ENCODE peak calls at places on chromosome 20, in six cellular contexts. One of them, this sample, is unnamed.
A peak's percentile ranks its signal among the peaks of the same experiment; 100 is the strongest.

GRCh38 chr20:37543828-37544227 is 16.2 kb upstream of the BLCAP start:
- DNase-seq in RWPE2: peak; percentile 59
- DNase-seq in naive thymus-derived CD4-positive, alpha-beta T cell: no peak
- DNase-seq in cardiac muscle cell: no peak
- DNase-seq in body of pancreas: no peak
- DNase-seq in SJSA1: peak; percentile 17
- DNase-seq in this sample: no peak

GRCh38 chr20:40192083-40192482 is 497.0 kb downstream of the MAFB start:
- DNase-seq in RWPE2: no peak
- DNase-seq in naive thymus-derived CD4-positive, alpha-beta T cell: no peak
- DNase-seq in cardiac muscle cell: no peak
- DNase-seq in body of pancreas: no peak
- DNase-seq in SJSA1: no peak
- DNase-seq in this sample: no peak

GRCh38 chr20:58235010-58235409 is 6.6 kb upstream of the ANKRD60 start:
- DNase-seq in RWPE2: no peak
- DNase-seq in naive thymus-derived CD4-positive, alpha-beta T cell: no peak
- DNase-seq in cardiac muscle cell: no peak
- DNase-seq in body of pancreas: no peak
- DNase-seq in SJSA1: no peak
- DNase-seq in this sample: no peak

GRCh38 chr20:13221313-13221672 is 219 bp downstream of the ISM1 start:
- DNase-seq in RWPE2: no peak
- DNase-seq in naive thymus-derived CD4-positive, alpha-beta T cell: no peak
- DNase-seq in cardiac muscle cell: no peak
- DNase-seq in body of pancreas: no peak
- DNase-seq in SJSA1: no peak
- DNase-seq in this sample: no peak

GRCh38 chr20:63619505-63619904 is 7.4 kb downstream of the GMEB2 start:
- DNase-seq in RWPE2: peak; percentile 74
- DNase-seq in naive thymus-derived CD4-positive, alpha-beta T cell: no peak
- DNase-seq in cardiac muscle cell: no peak
- DNase-seq in body of pancreas: no peak
- DNase-seq in SJSA1: no peak
- DNase-seq in this sample: no peak

GRCh38 chr20:53574259-53574789 is 19.3 kb downstream of the ZNF217 start:
- DNase-seq in RWPE2: no peak
- DNase-seq in naive thymus-derived CD4-positive, alpha-beta T cell: no peak
- DNase-seq in cardiac muscle cell: no peak
- DNase-seq in body of pancreas: no peak
- DNase-seq in SJSA1: no peak
- DNase-seq in this sample: no peak

GRCh38 chr20:62776692-62777527 is 19.4 kb upstream of the MRGBP start:
- DNase-seq in RWPE2: no peak
- DNase-seq in naive thymus-derived CD4-positive, alpha-beta T cell: no peak
- DNase-seq in cardiac muscle cell: no peak
- DNase-seq in body of pancreas: peak; percentile 45
- DNase-seq in SJSA1: no peak
- DNase-seq in this sample: peak; percentile 90

GRCh38 chr20:63290677-63291472 is 2.1 kb upstream of the COL20A1 start:
- DNase-seq in RWPE2: peak; percentile 78
- DNase-seq in naive thymus-derived CD4-positive, alpha-beta T cell: peak; percentile 59
- DNase-seq in cardiac muscle cell: peak; percentile 58
- DNase-seq in body of pancreas: peak; percentile 67
- DNase-seq in SJSA1: no peak
- DNase-seq in this sample: peak; percentile 30

GRCh38 chr20:18727032-18727508 is 86.5 kb upstream of the SCP2D1 start:
- DNase-seq in RWPE2: no peak
- DNase-seq in naive thymus-derived CD4-positive, alpha-beta T cell: no peak
- DNase-seq in cardiac muscle cell: no peak
- DNase-seq in body of pancreas: no peak
- DNase-seq in SJSA1: no peak
- DNase-seq in this sample: peak; percentile 64

GRCh38 chr20:17557675-17558006 is 12.2 kb upstream of the DSTN start:
- DNase-seq in RWPE2: no peak
- DNase-seq in naive thymus-derived CD4-positive, alpha-beta T cell: no peak
- DNase-seq in cardiac muscle cell: no peak
- DNase-seq in body of pancreas: peak; percentile 35
- DNase-seq in SJSA1: no peak
- DNase-seq in this sample: peak; percentile 52

GRCh38 chr20:60070791-60071190 is 112.6 kb downstream of the CDH26 start:
- DNase-seq in RWPE2: peak; percentile 75
- DNase-seq in naive thymus-derived CD4-positive, alpha-beta T cell: no peak
- DNase-seq in cardiac muscle cell: no peak
- DNase-seq in body of pancreas: no peak
- DNase-seq in SJSA1: no peak
- DNase-seq in this sample: no peak

GRCh38 chr20:36861875-36862801 is 13.8 kb upstream of the TLDC2 start:
- DNase-seq in RWPE2: peak; percentile 100
- DNase-seq in naive thymus-derived CD4-positive, alpha-beta T cell: no peak
- DNase-seq in cardiac muscle cell: peak; percentile 35
- DNase-seq in body of pancreas: peak; percentile 48
- DNase-seq in SJSA1: peak; percentile 94
- DNase-seq in this sample: no peak

GRCh38 chr20:51560550-51561307 is 18.2 kb upstream of the NFATC2 start:
- DNase-seq in RWPE2: no peak
- DNase-seq in naive thymus-derived CD4-positive, alpha-beta T cell: no peak
- DNase-seq in cardiac muscle cell: no peak
- DNase-seq in body of pancreas: no peak
- DNase-seq in SJSA1: no peak
- DNase-seq in this sample: no peak

GRCh38 chr20:40643891-40644290 is 45.1 kb downstream of the MAFB start:
- DNase-seq in RWPE2: no peak
- DNase-seq in naive thymus-derived CD4-positive, alpha-beta T cell: no peak
- DNase-seq in cardiac muscle cell: no peak
- DNase-seq in body of pancreas: no peak
- DNase-seq in SJSA1: no peak
- DNase-seq in this sample: no peak

GRCh38 chr20:3749689-3750639 is 17.5 kb downstream of the HSPA12B start:
- DNase-seq in RWPE2: no peak
- DNase-seq in naive thymus-derived CD4-positive, alpha-beta T cell: no peak
- DNase-seq in cardiac muscle cell: peak; percentile 63
- DNase-seq in body of pancreas: peak; percentile 58
- DNase-seq in SJSA1: no peak
- DNase-seq in this sample: peak; percentile 38

GRCh38 chr20:16588241-16588640 is 15.0 kb upstream of the KIF16B start:
- DNase-seq in RWPE2: no peak
- DNase-seq in naive thymus-derived CD4-positive, alpha-beta T cell: no peak
- DNase-seq in cardiac muscle cell: no peak
- DNase-seq in body of pancreas: no peak
- DNase-seq in SJSA1: no peak
- DNase-seq in this sample: peak; percentile 39

GRCh38 chr20:25296094-25297093 is 48.5 kb downstream of the PYGB start:
- DNase-seq in RWPE2: no peak
- DNase-seq in naive thymus-derived CD4-positive, alpha-beta T cell: no peak
- DNase-seq in cardiac muscle cell: peak; percentile 40
- DNase-seq in body of pancreas: no peak
- DNase-seq in SJSA1: no peak
- DNase-seq in this sample: peak; percentile 34

GRCh38 chr20:17995967-17996819 is 27.4 kb downstream of the MGME1 start:
- DNase-seq in RWPE2: no peak
- DNase-seq in naive thymus-derived CD4-positive, alpha-beta T cell: no peak
- DNase-seq in cardiac muscle cell: peak; percentile 61
- DNase-seq in body of pancreas: peak; percentile 55
- DNase-seq in SJSA1: no peak
- DNase-seq in this sample: peak; percentile 57

GRCh38 chr20:59614714-59615113 is 10.4 kb downstream of the PHACTR3 start:
- DNase-seq in RWPE2: no peak
- DNase-seq in naive thymus-derived CD4-positive, alpha-beta T cell: no peak
- DNase-seq in cardiac muscle cell: no peak
- DNase-seq in body of pancreas: no peak
- DNase-seq in SJSA1: no peak
- DNase-seq in this sample: no peak

DNA sequence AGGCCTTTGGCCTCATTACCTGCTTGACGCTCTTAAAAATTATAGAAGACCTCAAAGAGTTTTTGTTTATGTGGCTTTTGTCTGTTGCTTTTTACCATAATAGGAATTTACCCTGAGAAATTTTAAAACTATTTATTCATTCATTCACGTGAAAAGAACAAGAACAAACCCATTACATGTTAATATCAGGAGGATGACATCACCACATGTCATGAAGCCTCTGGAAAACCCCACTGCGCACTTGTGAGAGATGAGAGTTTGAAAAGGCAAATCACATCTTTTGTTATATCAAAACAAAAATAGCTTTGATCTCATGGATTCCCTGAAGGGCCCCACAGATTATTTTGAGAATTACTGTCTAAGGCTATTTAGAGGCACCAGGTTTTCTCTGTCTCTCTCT is 61.3 kb upstream of the EYA2 start:
- DNase-seq in RWPE2: no peak
- DNase-seq in naive thymus-derived CD4-positive, alpha-beta T cell: no peak
- DNase-seq in cardiac muscle cell: no peak
- DNase-seq in body of pancreas: no peak
- DNase-seq in SJSA1: no peak
- DNase-seq in this sample: no peak
- H3K4me1 ChIP-seq in RWPE2: peaks cover under 1% of the 10 kb centered on the region
- H3K4me1 ChIP-seq in naive thymus-derived CD4-positive, alpha-beta T cell: no peaks in the 10 kb centered on the region
- H3K4me1 ChIP-seq in cardiac muscle cell: no peaks in the 10 kb centered on the region
- H3K4me1 ChIP-seq in body of pancreas: no peaks in the 10 kb centered on the region
- H3K4me1 ChIP-seq in SJSA1: peaks cover 9% of the 10 kb centered on the region
- H3K4me1 ChIP-seq in this sample: no peaks in the 10 kb centered on the region

GRCh38 chr20:57006411-57007170 is 259.9 kb downstream of the BMP7 start:
- DNase-seq in RWPE2: no peak
- DNase-seq in naive thymus-derived CD4-positive, alpha-beta T cell: no peak
- DNase-seq in cardiac muscle cell: no peak
- DNase-seq in body of pancreas: no peak
- DNase-seq in SJSA1: peak; percentile 88
- DNase-seq in this sample: no peak

GRCh38 chr20:57005146-57005933 is 261.1 kb downstream of the BMP7 start:
- DNase-seq in RWPE2: peak; percentile 74
- DNase-seq in naive thymus-derived CD4-positive, alpha-beta T cell: no peak
- DNase-seq in cardiac muscle cell: no peak
- DNase-seq in body of pancreas: no peak
- DNase-seq in SJSA1: no peak
- DNase-seq in this sample: no peak

GRCh38 chr20:57009355-57009754 is 257.1 kb downstream of the BMP7 start:
- DNase-seq in RWPE2: peak; percentile 60
- DNase-seq in naive thymus-derived CD4-positive, alpha-beta T cell: no peak
- DNase-seq in cardiac muscle cell: no peak
- DNase-seq in body of pancreas: no peak
- DNase-seq in SJSA1: no peak
- DNase-seq in this sample: no peak

GRCh38 chr20:57008217-57008616 is 258.2 kb downstream of the BMP7 start:
- DNase-seq in RWPE2: no peak
- DNase-seq in naive thymus-derived CD4-positive, alpha-beta T cell: no peak
- DNase-seq in cardiac muscle cell: no peak
- DNase-seq in body of pancreas: no peak
- DNase-seq in SJSA1: no peak
- DNase-seq in this sample: no peak

DNA sequence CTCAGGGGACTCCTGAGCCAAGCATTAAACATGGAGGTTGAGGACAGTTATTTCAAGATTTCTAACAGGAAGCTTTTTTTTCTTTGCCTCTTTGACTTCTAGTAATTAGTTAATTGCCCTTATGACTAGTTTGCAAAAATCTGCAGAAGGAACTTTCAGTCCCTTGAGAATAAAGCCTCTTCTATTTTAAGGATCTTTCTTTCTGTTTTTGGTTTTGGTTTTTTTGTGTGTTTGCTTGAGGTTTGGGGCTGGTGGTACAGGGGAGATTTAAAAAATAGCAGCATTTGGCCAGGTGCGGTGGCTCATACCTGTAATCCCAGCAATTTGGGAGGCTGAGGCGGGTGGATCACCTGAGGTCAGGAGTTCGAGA is 259.3 kb downstream of the BMP7 start:
- DNase-seq in RWPE2: no peak
- DNase-seq in naive thymus-derived CD4-positive, alpha-beta T cell: no peak
- DNase-seq in cardiac muscle cell: no peak
- DNase-seq in body of pancreas: no peak
- DNase-seq in SJSA1: no peak
- DNase-seq in this sample: no peak
- H3K4me1 ChIP-seq in RWPE2: peaks cover 18% of the 10 kb centered on the region
- H3K4me1 ChIP-seq in naive thymus-derived CD4-positive, alpha-beta T cell: no peaks in the 10 kb centered on the region
- H3K4me1 ChIP-seq in cardiac muscle cell: no peaks in the 10 kb centered on the region
- H3K4me1 ChIP-seq in body of pancreas: no peaks in the 10 kb centered on the region
- H3K4me1 ChIP-seq in SJSA1: peaks cover 39% of the 10 kb centered on the region
- H3K4me1 ChIP-seq in this sample: no peaks in the 10 kb centered on the region

GRCh38 chr20:33840759-33841438 is 29.8 kb downstream of the CHMP4B start:
- DNase-seq in RWPE2: no peak
- DNase-seq in naive thymus-derived CD4-positive, alpha-beta T cell: no peak
- DNase-seq in cardiac muscle cell: peak; percentile 17
- DNase-seq in body of pancreas: no peak
- DNase-seq in SJSA1: no peak
- DNase-seq in this sample: peak; percentile 76

GRCh38 chr20:33846291-33846916 is 35.3 kb downstream of the CHMP4B start:
- DNase-seq in RWPE2: peak; percentile 65
- DNase-seq in naive thymus-derived CD4-positive, alpha-beta T cell: no peak
- DNase-seq in cardiac muscle cell: no peak
- DNase-seq in body of pancreas: no peak
- DNase-seq in SJSA1: no peak
- DNase-seq in this sample: no peak

GRCh38 chr20:33842346-33842745 is 31.2 kb downstream of the CHMP4B start:
- DNase-seq in RWPE2: no peak
- DNase-seq in naive thymus-derived CD4-positive, alpha-beta T cell: no peak
- DNase-seq in cardiac muscle cell: no peak
- DNase-seq in body of pancreas: no peak
- DNase-seq in SJSA1: no peak
- DNase-seq in this sample: no peak

GRCh38 chr20:33841439-33841799 is 30.3 kb downstream of the CHMP4B start:
- DNase-seq in RWPE2: no peak
- DNase-seq in naive thymus-derived CD4-positive, alpha-beta T cell: no peak
- DNase-seq in cardiac muscle cell: no peak
- DNase-seq in body of pancreas: no peak
- DNase-seq in SJSA1: no peak
- DNase-seq in this sample: no peak

DNA sequence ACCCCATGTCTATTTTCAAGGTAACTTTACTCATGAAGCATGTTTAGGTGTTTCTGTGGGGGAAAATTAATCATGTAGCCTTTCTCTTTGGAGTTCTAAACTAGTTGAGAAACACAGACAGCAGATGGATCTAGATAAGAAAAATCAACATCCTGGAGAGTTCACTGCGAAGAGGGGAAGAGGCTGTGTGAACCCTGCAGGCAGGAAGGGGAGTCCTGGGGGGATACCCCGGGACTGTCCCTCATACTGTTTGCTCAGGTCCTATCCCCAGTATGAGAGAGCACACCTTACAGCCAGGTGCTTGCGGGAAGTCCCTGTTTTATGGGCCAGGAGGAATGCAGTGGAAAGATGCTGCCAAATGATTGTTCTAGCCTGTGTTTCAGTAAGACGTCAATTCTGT is 32.7 kb downstream of the CHMP4B start:
- DNase-seq in RWPE2: no peak
- DNase-seq in naive thymus-derived CD4-positive, alpha-beta T cell: no peak
- DNase-seq in cardiac muscle cell: no peak
- DNase-seq in body of pancreas: no peak
- DNase-seq in SJSA1: no peak
- DNase-seq in this sample: peak; percentile 48
- H3K4me1 ChIP-seq in RWPE2: peaks cover 7% of the 10 kb centered on the region
- H3K4me1 ChIP-seq in naive thymus-derived CD4-positive, alpha-beta T cell: peaks cover 7% of the 10 kb centered on the region
- H3K4me1 ChIP-seq in cardiac muscle cell: peaks cover 59% of the 10 kb centered on the region
- H3K4me1 ChIP-seq in body of pancreas: peaks cover 60% of the 10 kb centered on the region
- H3K4me1 ChIP-seq in SJSA1: no peaks in the 10 kb centered on the region
- H3K4me1 ChIP-seq in this sample: peaks cover 42% of the 10 kb centered on the region

DNA sequence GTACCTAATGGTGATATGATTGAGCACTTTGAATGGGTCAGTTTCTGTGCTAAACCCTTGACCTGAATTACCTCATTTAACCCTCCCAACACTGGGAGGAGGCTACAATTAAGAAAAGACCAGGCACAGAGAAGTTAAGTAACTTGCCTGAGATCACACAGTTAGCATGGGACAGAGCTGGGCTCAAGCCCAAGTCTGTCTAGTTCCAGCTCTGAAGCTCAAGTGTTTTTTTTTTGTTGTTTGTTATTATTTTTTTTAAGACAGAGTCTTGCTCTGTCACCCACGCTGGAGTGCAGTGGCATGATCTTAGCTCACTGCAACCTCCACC is 4.0 kb downstream of the FAM83D start:
- DNase-seq in RWPE2: no peak
- DNase-seq in naive thymus-derived CD4-positive, alpha-beta T cell: no peak
- DNase-seq in cardiac muscle cell: no peak
- DNase-seq in body of pancreas: no peak
- DNase-seq in SJSA1: no peak
- DNase-seq in this sample: no peak
- H3K4me1 ChIP-seq in RWPE2: peaks cover 47% of the 10 kb centered on the region
- H3K4me1 ChIP-seq in naive thymus-derived CD4-positive, alpha-beta T cell: peaks cover 22% of the 10 kb centered on the region
- H3K4me1 ChIP-seq in cardiac muscle cell: no peaks in the 10 kb centered on the region
- H3K4me1 ChIP-seq in body of pancreas: peaks cover 14% of the 10 kb centered on the region
- H3K4me1 ChIP-seq in SJSA1: peaks cover 28% of the 10 kb centered on the region
- H3K4me1 ChIP-seq in this sample: no peaks in the 10 kb centered on the region